ENCODE peak calls at places on chromosome 10, in four cellular contexts. One of them, this sample, is unnamed.

GRCh38 chr10:124152139-124152780 is 58.9 kb upstream of the CHST15 start:
- DNase-seq in RWPE1: peak
- DNase-seq in transverse colon: peak
- DNase-seq in HFFc6: peak
- DNase-seq in this sample: peak

GRCh38 chr10:79090134-79090803 is 21.5 kb downstream of the ZMIZ1 start:
- DNase-seq in transverse colon: no peak
- DNase-seq in HFFc6: no peak
- DNase-seq in RWPE1: no peak
- DNase-seq in this sample: no peak

GRCh38 chr10:31041011-31041410 is 9.3 kb upstream of the ZNF438 start:
- DNase-seq in transverse colon: no peak
- DNase-seq in HFFc6: no peak
- DNase-seq in RWPE1: no peak
- DNase-seq in this sample: no peak

GRCh38 chr10:99975942-99976809 is 33.6 kb downstream of the DNMBP start:
- DNase-seq in transverse colon: no peak
- DNase-seq in HFFc6: no peak
- DNase-seq in RWPE1: no peak
- DNase-seq in this sample: no peak

GRCh38 chr10:34024708-34025425 is 690.4 kb upstream of the NRP1 start:
- DNase-seq in RWPE1: peak
- DNase-seq in transverse colon: peak
- DNase-seq in HFFc6: no peak
- DNase-seq in this sample: no peak

GRCh38 chr10:42961776-42962119 is 115.1 kb upstream of the RET start:
- DNase-seq in transverse colon: peak
- DNase-seq in RWPE1: no peak
- DNase-seq in HFFc6: no peak
- DNase-seq in this sample: no peak

GRCh38 chr10:16581202-16581601 is 59.5 kb upstream of the C1QL3 start:
- DNase-seq in RWPE1: no peak
- DNase-seq in HFFc6: no peak
- DNase-seq in transverse colon: no peak
- DNase-seq in this sample: no peak

GRCh38 chr10:29120216-29120615 is 168.7 kb upstream of the LYZL1 start:
- DNase-seq in RWPE1: peak
- DNase-seq in HFFc6: peak
- DNase-seq in transverse colon: no peak
- DNase-seq in this sample: peak

GRCh38 chr10:124197301-124198148 is 104.1 kb upstream of the CHST15 start:
- DNase-seq in transverse colon: no peak
- DNase-seq in HFFc6: no peak
- DNase-seq in RWPE1: no peak
- DNase-seq in this sample: no peak

GRCh38 chr10:5545011-5545410 is 20.2 kb downstream of the CALML3 start:
- DNase-seq in RWPE1: no peak
- DNase-seq in HFFc6: no peak
- DNase-seq in transverse colon: peak
- DNase-seq in this sample: no peak

GRCh38 chr10:86348321-86349210 is 18.0 kb downstream of the GRID1 start:
- DNase-seq in transverse colon: no peak
- DNase-seq in RWPE1: no peak
- DNase-seq in HFFc6: no peak
- DNase-seq in this sample: no peak

GRCh38 chr10:73576178-73576889 is 14.8 kb downstream of the USP54 start:
- DNase-seq in HFFc6: peak
- DNase-seq in transverse colon: no peak
- DNase-seq in RWPE1: no peak
- DNase-seq in this sample: peak

GRCh38 chr10:12214763-12215218 is 18.8 kb downstream of the CDC123 start:
- DNase-seq in HFFc6: peak
- DNase-seq in transverse colon: peak
- DNase-seq in RWPE1: no peak
- DNase-seq in this sample: peak

This sample was measured in astrocyte of the cerebellum.